ENCODE peak calls at places on chromosomes 4 and X, in five cellular contexts. One of them, this sample, is unnamed.
A peak's percentile ranks its signal among the peaks of the same experiment; 100 is the strongest.

GRCh38 chr4:24544208-24544607 is 40.1 kb downstream of the DHX15 start:
- DNase-seq in fibroblast of mammary gland: no peak
- DNase-seq in lower lobe of right lung: no peak
- DNase-seq in heart right ventricle: no peak
- DNase-seq in adrenal gland: no peak
- DNase-seq in this sample: no peak

GRCh38 chr4:124035364-124036036 is 638.9 kb downstream of the SPRY1 start:
- DNase-seq in fibroblast of mammary gland: no peak
- DNase-seq in lower lobe of right lung: no peak
- DNase-seq in heart right ventricle: no peak
- DNase-seq in adrenal gland: no peak
- DNase-seq in this sample: no peak

GRCh38 chr4:179097741-179098140 is 1655.5 kb upstream of the AGA start:
- DNase-seq in fibroblast of mammary gland: no peak
- DNase-seq in lower lobe of right lung: no peak
- DNase-seq in heart right ventricle: no peak
- DNase-seq in adrenal gland: peak; percentile 27
- DNase-seq in this sample: no peak

GRCh38 chrX:55801811-55802210 is 84.3 kb downstream of the RRAGB start:
- DNase-seq in fibroblast of mammary gland: no peak
- DNase-seq in lower lobe of right lung: no peak
- DNase-seq in heart right ventricle: no peak
- DNase-seq in adrenal gland: no peak
- DNase-seq in this sample: no peak

GRCh38 chrX:132009344-132009743 is 13.8 kb upstream of the STK26 start:
- DNase-seq in fibroblast of mammary gland: no peak
- DNase-seq in lower lobe of right lung: no peak
- DNase-seq in heart right ventricle: no peak
- DNase-seq in adrenal gland: no peak
- DNase-seq in this sample: no peak

GRCh38 chrX:71652405-71652804 is 14.9 kb upstream of the LOC101059915 start:
- DNase-seq in fibroblast of mammary gland: peak; percentile 65
- DNase-seq in lower lobe of right lung: no peak
- DNase-seq in heart right ventricle: peak; percentile 27
- DNase-seq in adrenal gland: peak; percentile 51
- DNase-seq in this sample: no peak

GRCh38 chrX:20382518-20383291 is 116.0 kb upstream of the RPS6KA3 start:
- DNase-seq in fibroblast of mammary gland: no peak
- DNase-seq in lower lobe of right lung: no peak
- DNase-seq in heart right ventricle: no peak
- DNase-seq in adrenal gland: no peak
- DNase-seq in this sample: peak; percentile 58

GRCh38 chr4:177308125-177308524 is 1.5 kb upstream of the NEIL3 start:
- DNase-seq in fibroblast of mammary gland: peak; percentile 93
- DNase-seq in lower lobe of right lung: no peak
- DNase-seq in heart right ventricle: no peak
- DNase-seq in adrenal gland: peak; percentile 23
- DNase-seq in this sample: peak; percentile 100

GRCh38 chr4:100907465-100908454 is 389.9 kb upstream of the EMCN start:
- DNase-seq in fibroblast of mammary gland: peak; percentile 18
- DNase-seq in lower lobe of right lung: no peak
- DNase-seq in heart right ventricle: no peak
- DNase-seq in adrenal gland: no peak
- DNase-seq in this sample: no peak

GRCh38 chr4:1976416-1977352 is 32.1 kb downstream of the NELFA start:
- DNase-seq in fibroblast of mammary gland: no peak
- DNase-seq in lower lobe of right lung: no peak
- DNase-seq in heart right ventricle: no peak
- DNase-seq in adrenal gland: no peak
- DNase-seq in this sample: no peak

DNA sequence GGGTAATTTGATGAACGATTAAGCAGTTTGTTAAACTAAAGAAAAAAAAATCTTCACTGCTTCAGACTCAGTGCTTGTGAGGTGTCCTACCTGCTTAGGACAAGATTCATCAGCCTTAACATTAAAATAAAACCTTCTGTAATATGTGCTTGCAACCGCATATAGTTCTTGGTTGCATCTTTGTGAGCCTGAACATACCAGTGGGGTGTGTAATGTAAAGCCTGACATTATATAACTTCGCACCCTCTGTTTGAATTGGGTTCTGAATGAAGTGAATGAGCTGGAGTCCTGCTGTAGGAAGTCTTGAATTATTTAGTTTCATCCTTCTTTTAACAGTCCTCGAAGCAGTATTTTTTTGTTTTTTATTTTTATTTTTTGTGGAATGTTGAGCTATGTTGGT is 3.1 kb downstream of the KDM6A start:
- DNase-seq in fibroblast of mammary gland: no peak
- DNase-seq in lower lobe of right lung: no peak
- DNase-seq in heart right ventricle: no peak
- DNase-seq in adrenal gland: no peak
- DNase-seq in this sample: no peak
- H3K4me3 ChIP-seq in fibroblast of mammary gland: peak overlapping the region; percentile 88
- H3K4me3 ChIP-seq in lower lobe of right lung: peak overlapping the region; percentile 70
- H3K4me3 ChIP-seq in heart right ventricle: peak overlapping the region; percentile 89
- H3K4me3 ChIP-seq in adrenal gland: no peak overlapping the region
- H3K4me3 ChIP-seq in this sample: peak overlapping the region; percentile 75

GRCh38 chr4:15682790-15683495 is 1.3 kb downstream of the FAM200B start:
- DNase-seq in fibroblast of mammary gland: no peak
- DNase-seq in lower lobe of right lung: no peak
- DNase-seq in heart right ventricle: no peak
- DNase-seq in adrenal gland: no peak
- DNase-seq in this sample: no peak
- H3K4me3 ChIP-seq in fibroblast of mammary gland: peak overlapping the region; percentile 92
- H3K4me3 ChIP-seq in lower lobe of right lung: peak overlapping the region; percentile 69
- H3K4me3 ChIP-seq in heart right ventricle: peak overlapping the region; percentile 91
- H3K4me3 ChIP-seq in adrenal gland: peak overlapping the region; percentile 95
- H3K4me3 ChIP-seq in this sample: peak overlapping the region; percentile 84

GRCh38 chr4:112251044-112251632 is 19.6 kb downstream of the AP1AR start:
- DNase-seq in fibroblast of mammary gland: peak; percentile 38
- DNase-seq in lower lobe of right lung: no peak
- DNase-seq in heart right ventricle: no peak
- DNase-seq in adrenal gland: no peak
- DNase-seq in this sample: no peak

GRCh38 chr4:112257098-112257497 is 25.5 kb downstream of the AP1AR start:
- DNase-seq in fibroblast of mammary gland: no peak
- DNase-seq in lower lobe of right lung: no peak
- DNase-seq in heart right ventricle: no peak
- DNase-seq in adrenal gland: no peak
- DNase-seq in this sample: no peak

GRCh38 chr4:112247021-112247420 is 15.4 kb downstream of the AP1AR start:
- DNase-seq in fibroblast of mammary gland: no peak
- DNase-seq in lower lobe of right lung: no peak
- DNase-seq in heart right ventricle: no peak
- DNase-seq in adrenal gland: no peak
- DNase-seq in this sample: no peak

GRCh38 chr4:112253382-112254000 is 21.9 kb downstream of the AP1AR start:
- DNase-seq in fibroblast of mammary gland: no peak
- DNase-seq in lower lobe of right lung: no peak
- DNase-seq in heart right ventricle: no peak
- DNase-seq in adrenal gland: no peak
- DNase-seq in this sample: no peak

DNA sequence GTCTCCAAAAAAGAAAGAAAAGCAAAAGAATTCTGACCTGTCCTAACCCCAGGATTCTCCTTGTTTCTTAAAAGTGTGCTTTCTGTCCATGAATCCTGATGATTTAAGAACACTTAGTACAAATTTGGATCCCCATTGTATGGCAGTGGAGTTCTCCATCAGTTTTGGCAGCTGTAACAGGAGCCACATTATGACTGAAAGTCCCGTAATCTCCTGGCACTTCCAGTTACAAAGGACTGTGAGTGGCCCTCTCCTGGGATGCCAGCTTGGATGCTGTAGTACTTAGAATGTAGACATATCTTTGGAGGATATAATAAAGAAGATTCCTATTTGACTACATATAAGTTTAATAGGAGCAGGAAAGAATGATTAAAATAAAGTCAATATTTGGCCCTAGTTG is 20.6 kb downstream of the AP1AR start:
- DNase-seq in fibroblast of mammary gland: no peak
- DNase-seq in lower lobe of right lung: no peak
- DNase-seq in heart right ventricle: no peak
- DNase-seq in adrenal gland: no peak
- DNase-seq in this sample: no peak
- H3K4me3 ChIP-seq in fibroblast of mammary gland: no peak overlapping the region
- H3K4me3 ChIP-seq in lower lobe of right lung: no peak overlapping the region
- H3K4me3 ChIP-seq in heart right ventricle: no peak overlapping the region
- H3K4me3 ChIP-seq in adrenal gland: no peak overlapping the region
- H3K4me3 ChIP-seq in this sample: no peak overlapping the region

GRCh38 chr4:156970501-156971167 is 965 bp downstream of the PDGFC start:
- DNase-seq in fibroblast of mammary gland: peak; percentile 59
- DNase-seq in lower lobe of right lung: peak; percentile 76
- DNase-seq in heart right ventricle: peak; percentile 48
- DNase-seq in adrenal gland: peak; percentile 54
- DNase-seq in this sample: peak; percentile 67

GRCh38 chr4:156971623-156972369 is at the start of gene PDGFC:
- DNase-seq in fibroblast of mammary gland: peak; percentile 61
- DNase-seq in lower lobe of right lung: peak; percentile 91
- DNase-seq in heart right ventricle: peak; percentile 68
- DNase-seq in adrenal gland: peak; percentile 86
- DNase-seq in this sample: peak; percentile 86

GRCh38 chr4:156974264-156974663 is 2.7 kb upstream of the PDGFC start:
- DNase-seq in fibroblast of mammary gland: peak; percentile 62
- DNase-seq in lower lobe of right lung: no peak
- DNase-seq in heart right ventricle: no peak
- DNase-seq in adrenal gland: no peak
- DNase-seq in this sample: no peak

GRCh38 chr4:156971168-156971601 is 414 bp downstream of the PDGFC start:
- DNase-seq in fibroblast of mammary gland: no peak
- DNase-seq in lower lobe of right lung: peak; percentile 56
- DNase-seq in heart right ventricle: no peak
- DNase-seq in adrenal gland: peak; percentile 57
- DNase-seq in this sample: peak; percentile 27

GRCh38 chr4:156972370-156972980 is 876 bp upstream of the PDGFC start:
- DNase-seq in fibroblast of mammary gland: no peak
- DNase-seq in lower lobe of right lung: no peak
- DNase-seq in heart right ventricle: no peak
- DNase-seq in adrenal gland: no peak
- DNase-seq in this sample: no peak
- H3K4me3 ChIP-seq in fibroblast of mammary gland: peak overlapping the region; percentile 49
- H3K4me3 ChIP-seq in lower lobe of right lung: peak overlapping the region; percentile 64
- H3K4me3 ChIP-seq in heart right ventricle: peak overlapping the region; percentile 83
- H3K4me3 ChIP-seq in adrenal gland: peak overlapping the region; percentile 62
- H3K4me3 ChIP-seq in this sample: peak overlapping the region; percentile 75

GRCh38 chr4:112649055-112649408 is 12.1 kb downstream of the LARP7 start:
- DNase-seq in fibroblast of mammary gland: no peak
- DNase-seq in lower lobe of right lung: no peak
- DNase-seq in heart right ventricle: no peak
- DNase-seq in adrenal gland: no peak
- DNase-seq in this sample: no peak
- H3K4me3 ChIP-seq in fibroblast of mammary gland: no peak overlapping the region
- H3K4me3 ChIP-seq in lower lobe of right lung: no peak overlapping the region
- H3K4me3 ChIP-seq in heart right ventricle: no peak overlapping the region
- H3K4me3 ChIP-seq in adrenal gland: no peak overlapping the region
- H3K4me3 ChIP-seq in this sample: no peak overlapping the region

DNA sequence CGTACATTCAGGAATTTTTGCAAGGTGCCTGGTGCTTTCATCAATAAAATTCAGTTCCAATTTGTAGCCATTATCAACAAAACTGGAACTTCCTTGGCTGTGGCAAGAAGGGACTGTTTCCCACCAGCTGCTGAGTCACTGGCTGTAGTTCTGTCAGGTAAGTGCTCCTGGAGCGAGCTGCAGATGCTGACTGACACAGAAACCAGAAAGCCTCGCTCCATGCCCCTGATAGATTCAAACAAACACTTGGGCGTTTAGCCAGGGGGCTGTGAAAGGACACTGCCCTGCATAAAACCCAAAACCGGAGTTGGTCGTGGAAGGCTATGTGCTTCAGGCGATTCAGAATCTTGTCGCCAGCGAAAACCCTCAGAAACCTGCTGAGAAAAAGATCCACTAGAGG is 188.4 kb upstream of the FAM9B start:
- DNase-seq in fibroblast of mammary gland: no peak
- DNase-seq in lower lobe of right lung: no peak
- DNase-seq in heart right ventricle: no peak
- DNase-seq in adrenal gland: no peak
- DNase-seq in this sample: no peak
- H3K4me3 ChIP-seq in fibroblast of mammary gland: no peak overlapping the region
- H3K4me3 ChIP-seq in lower lobe of right lung: no peak overlapping the region
- H3K4me3 ChIP-seq in heart right ventricle: no peak overlapping the region
- H3K4me3 ChIP-seq in adrenal gland: no peak overlapping the region
- H3K4me3 ChIP-seq in this sample: no peak overlapping the region

DNA sequence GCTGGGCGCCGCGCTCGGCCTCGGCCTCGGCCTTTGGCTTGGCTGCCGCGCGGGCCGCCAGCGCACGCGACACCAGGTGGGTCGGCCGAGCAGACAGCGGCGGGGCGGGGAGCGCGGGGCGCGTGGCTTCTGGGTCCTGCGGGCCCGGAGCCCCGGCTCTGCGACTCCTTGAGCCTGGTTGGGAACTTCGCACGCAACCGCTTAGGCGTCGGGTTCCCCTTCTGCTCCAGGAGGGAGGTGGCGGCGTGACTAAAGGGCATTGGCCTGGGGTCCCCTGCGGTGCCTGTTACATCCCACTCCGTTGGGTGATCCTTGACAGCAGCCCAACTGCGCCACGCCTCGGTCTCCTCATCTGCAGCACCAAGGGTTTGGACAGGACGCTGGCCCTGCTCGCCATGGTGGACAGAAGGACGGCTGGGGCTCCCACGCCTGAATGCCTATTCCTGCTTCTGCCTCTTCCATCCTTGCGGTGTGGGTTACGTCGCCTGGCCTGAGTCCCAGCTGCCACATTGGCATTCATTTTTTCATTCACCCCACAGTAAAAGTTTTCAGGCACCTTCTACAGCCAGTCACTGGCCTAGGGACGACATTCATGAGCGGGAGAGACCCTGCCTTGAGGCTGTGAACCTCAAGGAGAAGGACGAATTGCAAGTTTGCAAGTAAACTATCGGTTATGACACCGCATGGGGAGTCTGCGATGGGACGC is 631 bp downstream of the EVC start:
- DNase-seq in fibroblast of mammary gland: peak; percentile 56
- DNase-seq in lower lobe of right lung: peak; percentile 52
- DNase-seq in heart right ventricle: no peak
- DNase-seq in adrenal gland: peak; percentile 32
- DNase-seq in this sample: peak; percentile 64
- H3K4me3 ChIP-seq in fibroblast of mammary gland: peak overlapping the region; percentile 81
- H3K4me3 ChIP-seq in lower lobe of right lung: peak overlapping the region; percentile 63
- H3K4me3 ChIP-seq in heart right ventricle: peak overlapping the region; percentile 46
- H3K4me3 ChIP-seq in adrenal gland: no peak overlapping the region
- H3K4me3 ChIP-seq in this sample: peak overlapping the region; percentile 57

DNA sequence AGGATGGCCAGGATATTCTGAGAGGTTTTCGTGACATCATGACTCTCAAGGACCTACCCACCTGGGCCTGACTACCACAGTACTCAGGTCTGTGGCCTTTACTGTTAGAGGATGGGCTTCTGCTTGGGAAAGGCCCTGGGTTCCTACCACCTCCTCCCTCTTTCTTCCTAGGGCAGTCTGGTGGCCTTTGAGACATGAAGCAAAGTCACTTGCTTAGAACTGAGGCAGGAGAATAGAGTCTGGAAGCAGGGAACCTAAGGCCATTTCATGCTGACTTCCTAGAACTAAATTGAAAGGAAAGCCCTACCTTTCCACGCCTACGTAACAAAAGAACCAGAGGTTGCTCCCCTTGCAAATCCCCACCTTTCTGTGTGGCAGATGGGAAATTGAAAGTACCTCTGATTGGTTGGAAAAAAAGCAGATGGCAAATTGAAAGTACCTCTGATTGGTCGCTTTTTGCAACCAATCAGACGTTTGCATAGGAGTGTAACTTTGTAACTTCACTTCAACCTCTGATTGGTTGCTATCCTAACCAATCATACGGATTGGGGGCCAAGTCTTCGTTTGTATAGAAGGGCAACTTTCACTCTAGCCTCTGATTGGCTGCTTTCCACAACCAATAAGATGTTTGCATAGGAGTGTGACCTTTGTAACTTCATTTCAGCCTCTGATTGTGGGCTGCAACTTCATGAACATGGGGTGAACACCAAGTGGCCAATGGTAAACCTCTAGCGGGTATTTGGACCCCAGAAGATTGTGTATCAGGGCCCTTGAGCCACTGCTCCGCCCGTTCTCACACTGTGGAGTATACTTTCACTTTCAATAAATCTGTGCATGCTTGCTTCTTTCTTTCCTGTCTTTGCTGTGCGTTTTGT is 9.9 kb upstream of the AKAP14 start:
- DNase-seq in fibroblast of mammary gland: peak; percentile 61
- DNase-seq in lower lobe of right lung: no peak
- DNase-seq in heart right ventricle: peak; percentile 4
- DNase-seq in adrenal gland: no peak
- DNase-seq in this sample: peak; percentile 11
- H3K4me3 ChIP-seq in fibroblast of mammary gland: no peak overlapping the region
- H3K4me3 ChIP-seq in lower lobe of right lung: no peak overlapping the region
- H3K4me3 ChIP-seq in heart right ventricle: no peak overlapping the region
- H3K4me3 ChIP-seq in adrenal gland: no peak overlapping the region
- H3K4me3 ChIP-seq in this sample: no peak overlapping the region